ENCODE peak calls at places on chromosomes 5 and 9, in seven cellular contexts. H is tibial nerve; W is IMR-90; M is M059J; Z is SIG-M5; Q is naive thymus-derived CD8-positive, alpha-beta T cell; X is left colon. J is an unnamed sample.

GRCh38 chr9:88532320-88532719 is 2.7 kb upstream of the NXNL2 start:
- DNase-seq in H (no peak), W (peak; percentile 46), M (peak; percentile 74), Z (peak; percentile 3), Q (no peak), X (no peak), J (peak; percentile 79)

GRCh38 chr5:132103969-132104391 is 30.4 kb downstream of the CSF2 start:
- DNase-seq in H (no peak), W (no peak), M (peak; percentile 52), Z (no peak), Q (no peak), X (no peak), J (no peak)

GRCh38 chr9:137434498-137435380 is 6.4 kb downstream of the ENTPD8 start:
- DNase-seq in H (no peak), W (no peak), M (no peak), Z (no peak), Q (no peak), X (no peak), J (no peak)

GRCh38 chr5:66367814-66368541 is 223.9 kb downstream of the SREK1 start:
- DNase-seq in H (no peak), W (no peak), M (no peak), Z (no peak), Q (no peak), X (no peak), J (no peak)

GRCh38 chr9:6584881-6585597 is 60.5 kb downstream of the GLDC start:
- DNase-seq in H (no peak), W (peak; percentile 40), M (peak; percentile 39), Z (no peak), Q (no peak), X (no peak), J (peak; percentile 59)

GRCh38 chr9:84387821-84388220 is 47.3 kb upstream of the SLC28A3 start:
- DNase-seq in H (no peak), W (no peak), M (peak; percentile 40), Z (no peak), Q (no peak), X (no peak), J (no peak)

GRCh38 chr5:112146323-112146848 is 272.7 kb downstream of the EPB41L4A start:
- DNase-seq in H (no peak), W (peak; percentile 93), M (peak; percentile 59), Z (no peak), Q (no peak), X (peak; percentile 26), J (peak; percentile 61)

GRCh38 chr5:58231041-58231440 is 228.8 kb downstream of the PLK2 start:
- DNase-seq in H (no peak), W (peak; percentile 8), M (peak; percentile 46), Z (no peak), Q (no peak), X (no peak), J (peak; percentile 62)

GRCh38 chr9:131178895-131179294 is 53.5 kb downstream of the NUP214 start:
- DNase-seq in H (no peak), W (no peak), M (no peak), Z (no peak), Q (no peak), X (no peak), J (no peak)

GRCh38 chr9:17528859-17529258 is 50.0 kb upstream of the SH3GL2 start:
- DNase-seq in H (no peak), W (peak; percentile 10), M (peak; percentile 38), Z (no peak), Q (no peak), X (no peak), J (peak; percentile 25)

GRCh38 chr5:81233080-81233634 is at the start of gene CKMT2:
- DNase-seq in H (peak; percentile 31), W (no peak), M (no peak), Z (no peak), Q (no peak), X (peak; percentile 57), J (no peak)

GRCh38 chr9:99092643-99093491 is 12.0 kb upstream of the TGFBR1 start:
- DNase-seq in H (no peak), W (no peak), M (no peak), Z (no peak), Q (no peak), X (no peak), J (no peak)

GRCh38 chr5:1526681-1527131 is 2.9 kb upstream of the LPCAT1 start:
- DNase-seq in H (no peak), W (no peak), M (no peak), Z (no peak), Q (no peak), X (no peak), J (no peak)

GRCh38 chr9:133199648-133200321 is 9.3 kb downstream of the OBP2B start:
- DNase-seq in H (no peak), W (no peak), M (no peak), Z (no peak), Q (no peak), X (peak; percentile 53), J (no peak)

GRCh38 chr5:26388946-26389345 is 649.4 kb downstream of the CDH9 start:
- DNase-seq in H (no peak), W (no peak), M (peak; percentile 44), Z (no peak), Q (no peak), X (no peak), J (no peak)

GRCh38 chr5:141734501-141735231 is 52.6 kb upstream of the ARAP3 start:
- DNase-seq in H (no peak), W (peak; percentile 61), M (peak; percentile 59), Z (no peak), Q (no peak), X (no peak), J (peak; percentile 61)

GRCh38 chr9:118522093-118523028 is 818.2 kb downstream of the TLR4 start:
- DNase-seq in H (no peak), W (no peak), M (peak; percentile 64), Z (no peak), Q (no peak), X (peak; percentile 30), J (peak; percentile 67)

GRCh38 chr5:65873181-65873580 is 53.2 kb upstream of the ERBIN start:
- DNase-seq in H (no peak), W (peak; percentile 42), M (peak; percentile 89), Z (no peak), Q (no peak), X (no peak), J (peak; percentile 69)

GRCh38 chr9:95764920-95765319 is 110.6 kb upstream of the ERCC6L2 start:
- DNase-seq in H (no peak), W (no peak), M (no peak), Z (no peak), Q (no peak), X (no peak), J (no peak)

GRCh38 chr9:107489144-107489673 is 360 bp downstream of the KLF4 start:
- DNase-seq in H (no peak), W (no peak), M (no peak), Z (no peak), Q (no peak), X (no peak), J (no peak)

GRCh38 chr9:132760057-132760456 is 89.8 kb downstream of the GTF3C4 start:
- DNase-seq in H (no peak), W (no peak), M (no peak), Z (no peak), Q (no peak), X (no peak), J (no peak)

GRCh38 chr5:64666058-64666457 is 24.2 kb upstream of the SHISAL2B start:
- DNase-seq in H (no peak), W (peak; percentile 93), M (peak; percentile 52), Z (no peak), Q (no peak), X (no peak), J (no peak)

GRCh38 chr9:90393355-90394152 is 249.1 kb downstream of the DIRAS2 start:
- DNase-seq in H (no peak), W (no peak), M (no peak), Z (no peak), Q (no peak), X (no peak), J (peak; percentile 93)

GRCh38 chr5:142109356-142110045 is 922 bp downstream of the NDFIP1 start:
- DNase-seq in H (peak; percentile 20), W (peak; percentile 15), M (peak; percentile 39), Z (no peak), Q (peak; percentile 11), X (peak; percentile 26), J (no peak)

GRCh38 chr5:147393866-147394265 is 116.0 kb downstream of the DPYSL3 start:
- DNase-seq in H (no peak), W (no peak), M (no peak), Z (no peak), Q (no peak), X (no peak), J (no peak)

GRCh38 chr5:74943905-74944304 is 77.7 kb upstream of the FAM169A start:
- DNase-seq in H (no peak), W (no peak), M (no peak), Z (no peak), Q (no peak), X (no peak), J (no peak)

GRCh38 chr5:168651654-168652053 is 72.5 kb upstream of the PANK3 start:
- DNase-seq in H (peak; percentile 34), W (peak; percentile 50), M (peak; percentile 82), Z (peak; percentile 24), Q (no peak), X (no peak), J (peak; percentile 54)

GRCh38 chr5:123120197-123120596 is 31.2 kb downstream of the PRDM6 start:
- DNase-seq in H (no peak), W (no peak), M (peak; percentile 25), Z (no peak), Q (no peak), X (no peak), J (no peak)

GRCh38 chr9:12069366-12069765 is 623.8 kb upstream of the TYRP1 start:
- DNase-seq in H (no peak), W (no peak), M (no peak), Z (no peak), Q (no peak), X (no peak), J (no peak)